ENCODE peak calls at places on chromosomes 5 and 9, in four cellular contexts. K, B, M and P are unnamed samples.

GRCh38 chr5:72387985-72388384 is 67.8 kb downstream of the PTCD2 start:
- DNase-seq in M (no peak), B (no peak), K (no peak), P (no peak)

GRCh38 chr5:36599986-36600779 is 6.2 kb upstream of the SLC1A3 start:
- DNase-seq in B (no peak), K (no peak), M (no peak), P (no peak)

GRCh38 chr5:91127682-91128081 is 255.4 kb downstream of the ARRDC3 start:
- DNase-seq in K (no peak), B (no peak), M (no peak), P (no peak)

GRCh38 chr5:91219803-91220371 is 163.2 kb downstream of the ARRDC3 start:
- DNase-seq in M (peak), B (peak), K (no peak), P (peak)

GRCh38 chr5:78162253-78162862 is 132.1 kb downstream of the AP3B1 start:
- DNase-seq in M (no peak), K (no peak), B (peak), P (no peak)

GRCh38 chr5:179607449-179607931 is 16.0 kb downstream of the HNRNPH1 start:
- DNase-seq in K (no peak), B (no peak), M (no peak), P (peak)

GRCh38 chr9:137453643-137454081 is 5.5 kb downstream of the NSMF start:
- DNase-seq in M (peak), K (no peak), B (no peak), P (no peak)

GRCh38 chr5:16013334-16014065 is 166.1 kb downstream of the MARCHF11 start:
- DNase-seq in K (no peak), M (no peak), B (no peak), P (no peak)

GRCh38 chr9:14766299-14766698 is 43.8 kb upstream of the CER1 start:
- DNase-seq in K (no peak), M (no peak), B (no peak), P (no peak)

GRCh38 chr9:115063058-115063850 is 54.7 kb downstream of the TNC start:
- DNase-seq in K (no peak), M (no peak), B (no peak), P (no peak)

GRCh38 chr5:137498301-137498735 is 808 bp downstream of the SPOCK1 start:
- DNase-seq in M (no peak), B (no peak), K (no peak), P (peak)

GRCh38 chr9:6877671-6878161 is 119.9 kb downstream of the KDM4C start:
- DNase-seq in M (no peak), K (no peak), B (no peak), P (no peak)

GRCh38 chr5:6411141-6411540 is 32.8 kb upstream of the MED10 start:
- DNase-seq in M (no peak), B (no peak), K (no peak), P (no peak)

GRCh38 chr5:8726383-8727036 is 819.4 kb downstream of the SEMA5A start:
- DNase-seq in B (no peak), M (no peak), K (no peak), P (no peak)

GRCh38 chr9:706606-707451 is 134.7 kb upstream of the DMRT1 start:
- DNase-seq in M (peak), B (peak), K (no peak), P (peak)

GRCh38 chr9:104810421-104811339 is 46.8 kb downstream of the NIPSNAP3B start:
- DNase-seq in K (no peak), B (peak), M (no peak), P (no peak)

GRCh38 chr5:175526691-175527090 is 48.3 kb downstream of the SFXN1 start:
- DNase-seq in B (no peak), M (no peak), K (no peak), P (no peak)

GRCh38 chr5:72459089-72459661 is 48.0 kb downstream of the ZNF366 start:
- DNase-seq in M (no peak), B (no peak), K (no peak), P (no peak)

GRCh38 chr5:27041372-27041771 is 3.0 kb upstream of the CDH9 start:
- DNase-seq in M (no peak), K (no peak), B (no peak), P (no peak)

GRCh38 chr9:133635098-133635497 is 1.1 kb upstream of the DBH start:
- DNase-seq in K (no peak), M (no peak), B (no peak), P (peak)

GRCh38 chr9:71680189-71680983 is 87.9 kb downstream of the CEMIP2 start:
- DNase-seq in B (no peak), M (no peak), K (no peak), P (no peak)

GRCh38 chr5:150286820-150287219 is 2.8 kb downstream of the CAMK2A start:
- DNase-seq in K (no peak), B (peak), M (no peak), P (no peak)

GRCh38 chr9:14198544-14199510 is 115.1 kb downstream of the NFIB start:
- DNase-seq in K (no peak), M (no peak), B (no peak), P (no peak)

GRCh38 chr9:112145886-112146285 is 29.2 kb downstream of the SUSD1 start:
- DNase-seq in K (no peak), M (no peak), B (no peak), P (no peak)

GRCh38 chr5:155726267-155726666 is 600.7 kb upstream of the SGCD start:
- DNase-seq in M (no peak), K (no peak), B (no peak), P (no peak)

GRCh38 chr5:4883388-4883787 is 256.7 kb upstream of the ADAMTS16 start:
- DNase-seq in B (no peak), M (no peak), K (no peak), P (no peak)

GRCh38 chr5:134029156-134029555 is 24.4 kb upstream of the VDAC1 start:
- DNase-seq in M (no peak), B (peak), K (no peak), P (no peak)

GRCh38 chr5:66828551-66829421 is 232.6 kb downstream of the MAST4 start:
- DNase-seq in K (peak), B (peak), M (peak), P (peak)

GRCh38 chr9:96524045-96524444 is 74.1 kb downstream of the HABP4 start:
- DNase-seq in B (no peak), K (no peak), M (no peak), P (no peak)

GRCh38 chr5:15074651-15075050 is 203.1 kb upstream of the ANKH start:
- DNase-seq in B (no peak), K (no peak), M (no peak), P (no peak)

GRCh38 chr9:128798896-128799295 is 11.8 kb downstream of the TBC1D13 start:
- DNase-seq in K (no peak), B (no peak), M (no peak), P (no peak)

GRCh38 chr9:108108802-108109448 is 619.4 kb upstream of the KLF4 start:
- DNase-seq in K (no peak), M (no peak), B (no peak), P (no peak)

GRCh38 chr5:138632900-138633489 is 57.8 kb upstream of the HSPA9 start:
- DNase-seq in B (peak), K (no peak), M (no peak), P (peak)

GRCh38 chr9:106111039-106111740 is 416.8 kb downstream of the TMEM38B start:
- DNase-seq in M (no peak), K (no peak), B (no peak), P (no peak)

GRCh38 chr5:154287136-154287535 is 96.6 kb downstream of the GALNT10 start:
- DNase-seq in M (no peak), K (no peak), B (peak), P (no peak)

GRCh38 chr9:100601216-100601615 is 23.3 kb downstream of the CAVIN4 start:
- DNase-seq in K (no peak), M (peak), B (peak), P (peak)

GRCh38 chr5:120207139-120207538 is 257.0 kb upstream of the PRR16 start:
- DNase-seq in K (no peak), B (no peak), M (no peak), P (no peak)